ENCODE peak calls at places on chromosome 18, in eight cellular contexts. K is Right ventricle myocardium superior; Y is NCI-H1105; I is stimulated activated CD4-positive, alpha-beta T cell treated with anti-CD3 and anti-CD28 coated beads, Interleukin-1b, Interleukin-23, amount 100 ng/mL, for 48 hours; V is activated T-cell treated with anti-CD3 and anti-CD28 coated beads for 24 hours; X is NCI-H226; H is NCI-H1092; R is Panc1. D is an unnamed sample.

GRCh38 chr18:58541789-58542425 is 87.0 kb downstream of the ALPK2 start:
- DNase-seq in K (no peak), Y (no peak), I (peak), V (peak), X (peak), H (no peak), R (peak), D (peak)

GRCh38 chr18:72867721-72868665 is at the start of gene NETO1:
- DNase-seq in K (no peak), Y (peak), I (no peak), V (no peak), X (no peak), H (peak), R (no peak), D (no peak)

GRCh38 chr18:72986103-72986502 is 118.3 kb upstream of the NETO1 start:
- DNase-seq in K (no peak), Y (no peak), I (no peak), V (no peak), X (no peak), H (no peak), R (no peak), D (no peak)

GRCh38 chr18:22132763-22133162 is 36.6 kb upstream of the GATA6 start:
- DNase-seq in K (no peak), Y (no peak), I (no peak), V (no peak), X (no peak), H (no peak), R (no peak), D (no peak)

GRCh38 chr18:21450913-21451312 is 149.6 kb downstream of the ESCO1 start:
- DNase-seq in K (no peak), Y (no peak), I (no peak), V (no peak), X (peak), H (no peak), R (no peak), D (no peak)

GRCh38 chr18:47909484-47909883 is 21.0 kb downstream of the SMAD2 start:
- DNase-seq in K (no peak), Y (no peak), I (no peak), V (no peak), X (no peak), H (no peak), R (no peak), D (no peak)

GRCh38 chr18:3453540-3454364 is 3.8 kb downstream of the TGIF1 start:
- DNase-seq in K (peak), Y (no peak), I (peak), V (peak), X (peak), H (no peak), R (no peak), D (peak)

GRCh38 chr18:28792404-28793103 is 615.6 kb upstream of the CDH2 start:
- DNase-seq in K (no peak), Y (peak), I (no peak), V (no peak), X (no peak), H (no peak), R (no peak), D (no peak)

GRCh38 chr18:45324489-45325111 is 290.7 kb upstream of the SLC14A2 start:
- DNase-seq in K (peak), Y (no peak), I (no peak), V (no peak), X (peak), H (peak), R (no peak), D (no peak)

GRCh38 chr18:47420130-47420529 is 168.7 kb upstream of the SKOR2 start:
- DNase-seq in K (no peak), Y (no peak), I (no peak), V (no peak), X (no peak), H (no peak), R (no peak), D (no peak)

GRCh38 chr18:48879008-48879431 is 71.7 kb downstream of the SMAD7 start:
- DNase-seq in K (no peak), Y (no peak), I (no peak), V (no peak), X (no peak), H (no peak), R (no peak), D (no peak)

GRCh38 chr18:48190994-48191393 is 218.2 kb downstream of the ZBTB7C start:
- DNase-seq in K (no peak), Y (no peak), I (no peak), V (no peak), X (no peak), H (no peak), R (no peak), D (no peak)